ENCODE peak calls at places on chromosomes 5 and 9, in nine cellular contexts. S is HCT116, Z is fibroblast of lung, Q is A673, P is GM23338, V is hepatocyte, U is neural progenitor cell, A is DND-41, Y is HepG2. C is an unnamed sample.

GRCh38 chr9:115651456-115651855 is 502.1 kb upstream of the PAPPA start:
- DNase-seq in A (no peak), V (no peak), P (no peak), Q (no peak), S (no peak), Z (peak), Y (no peak), U (no peak), C (no peak)

GRCh38 chr5:150293091-150293941 is 3.7 kb upstream of the CAMK2A start:
- DNase-seq in Z (no peak), V (no peak), Y (no peak), P (no peak), S (no peak), Q (no peak), A (no peak), U (no peak), C (no peak)

GRCh38 chr5:763397-763796 is 21.1 kb downstream of the ZDHHC11B start:
- DNase-seq in U (no peak), Z (no peak), V (no peak), P (no peak), A (no peak), Y (no peak), S (no peak), Q (no peak), C (no peak)

GRCh38 chr9:37037137-37037743 is 3.2 kb upstream of the PAX5 start:
- DNase-seq in P (peak), A (peak), Q (no peak), U (peak), Y (no peak), S (no peak), V (no peak), Z (no peak), C (no peak)

GRCh38 chr5:90965110-90965676 is 406.6 kb downstream of the ADGRV1 start:
- DNase-seq in U (no peak), P (no peak), V (no peak), Y (no peak), A (no peak), S (no peak), Q (no peak), Z (peak), C (no peak)

GRCh38 chr5:130549884-130550552 is 615.0 kb downstream of the HINT1 start:
- DNase-seq in Y (peak), U (no peak), V (no peak), Q (peak), A (no peak), S (peak), P (no peak), Z (peak), C (no peak)

GRCh38 chr9:26949604-26950003 is 2.6 kb upstream of the PLAA start:
- DNase-seq in S (peak), U (no peak), P (no peak), Z (peak), A (no peak), Q (no peak), Y (no peak), V (no peak), C (no peak)

GRCh38 chr5:102600964-102601363 is 102.2 kb upstream of the SLCO6A1 start:
- DNase-seq in Y (no peak), A (no peak), Q (peak), V (no peak), U (no peak), Z (peak), P (no peak), S (no peak), C (no peak)

GRCh38 chr5:35742006-35742405 is 114.7 kb upstream of the IL7R start:
- DNase-seq in U (no peak), Q (no peak), Y (no peak), A (no peak), Z (no peak), P (no peak), V (no peak), S (no peak), C (no peak)

GRCh38 chr5:140637722-140638473 is 1.4 kb upstream of the TMCO6 start:
- DNase-seq in U (no peak), Q (no peak), S (no peak), Y (peak), Z (no peak), V (no peak), A (no peak), P (peak), C (no peak)

GRCh38 chr9:114994716-114995115 is 64.3 kb upstream of the TNFSF8 start:
- DNase-seq in Y (no peak), Z (no peak), P (no peak), S (no peak), U (no peak), V (no peak), A (no peak), Q (no peak), C (no peak)

GRCh38 chr5:155154973-155155372 is 141.4 kb downstream of the KIF4B start:
- DNase-seq in Q (no peak), P (no peak), U (no peak), V (no peak), A (no peak), Y (no peak), Z (no peak), S (no peak), C (no peak)

GRCh38 chr5:158751961-158752655 is 347.6 kb downstream of the EBF1 start:
- DNase-seq in P (no peak), V (no peak), U (no peak), Y (no peak), A (no peak), Q (no peak), Z (no peak), S (no peak), C (no peak)

GRCh38 chr5:74421365-74421764 is 219.2 kb downstream of the ENC1 start:
- DNase-seq in U (no peak), V (no peak), Z (no peak), A (no peak), S (no peak), P (no peak), Y (no peak), Q (no peak), C (no peak)

GRCh38 chr5:170112876-170113516 is 7.3 kb downstream of the FOXI1 start:
- DNase-seq in Z (no peak), A (no peak), S (no peak), U (no peak), Q (no peak), V (no peak), P (peak), Y (no peak), C (no peak)

GRCh38 chr5:172076783-172077244 is 70.4 kb upstream of the FBXW11 start:
- DNase-seq in U (peak), Y (no peak), Z (peak), P (peak), Q (no peak), V (no peak), A (no peak), S (no peak), C (no peak)

GRCh38 chr9:12989669-12990068 is 214.8 kb downstream of the LURAP1L start:
- DNase-seq in V (no peak), S (no peak), P (no peak), A (no peak), U (peak), Z (no peak), Q (no peak), Y (no peak), C (no peak)

GRCh38 chr5:102307232-102307631 is 11.1 kb upstream of the SLCO4C1 start:
- DNase-seq in Z (no peak), U (no peak), Q (no peak), S (no peak), V (no peak), P (no peak), A (no peak), Y (no peak), C (no peak)

GRCh38 chr5:685262-686171 is 7.6 kb downstream of the TPPP start:
- DNase-seq in Y (no peak), Q (no peak), Z (no peak), P (no peak), A (no peak), V (no peak), S (no peak), U (no peak), C (no peak)

GRCh38 chr5:171650605-171651004 is 135.0 kb upstream of the SMIM23 start:
- DNase-seq in U (no peak), Y (no peak), Z (no peak), A (no peak), P (no peak), V (no peak), S (no peak), Q (no peak), C (no peak)

GRCh38 chr9:126806336-126806735 is 1.5 kb downstream of the ZBTB43 start:
- DNase-seq in U (no peak), Y (no peak), V (no peak), P (no peak), Q (no peak), A (no peak), Z (peak), S (no peak), C (no peak)

GRCh38 chr5:158970569-158971014 is 129.1 kb downstream of the EBF1 start:
- DNase-seq in V (no peak), Y (no peak), Q (no peak), U (no peak), P (no peak), S (no peak), A (no peak), Z (peak), C (no peak)

GRCh38 chr9:33101104-33101951 is 24.9 kb upstream of the SMU1 start:
- DNase-seq in S (no peak), A (no peak), V (no peak), U (no peak), Q (no peak), Y (no peak), Z (peak), P (no peak), C (no peak)

GRCh38 chr9:99782962-99783718 is 38.5 kb upstream of the NR4A3 start:
- DNase-seq in U (no peak), Z (no peak), A (no peak), Q (no peak), Y (no peak), V (no peak), S (no peak), P (no peak), C (no peak)

GRCh38 chr5:179262126-179262920 is 82.9 kb downstream of the ADAMTS2 start:
- DNase-seq in Y (no peak), V (no peak), S (no peak), Z (no peak), A (no peak), P (no peak), Q (no peak), U (no peak), C (no peak)

GRCh38 chr5:55172937-55173695 is at the start of gene CDC20B:
- DNase-seq in U (peak), S (no peak), Q (peak), A (peak), V (peak), Y (peak), P (peak), Z (peak), C (no peak)

GRCh38 chr5:170576602-170577584 is 73.1 kb downstream of the KCNIP1 start:
- DNase-seq in Y (no peak), P (no peak), Q (no peak), S (no peak), Z (no peak), U (no peak), A (no peak), V (no peak), C (no peak)

GRCh38 chr5:149938272-149938671 is 6.3 kb downstream of the PDE6A start:
- DNase-seq in P (no peak), Z (peak), A (no peak), U (no peak), Q (peak), S (no peak), V (no peak), Y (no peak), C (no peak)

GRCh38 chr5:135110941-135111596 is 77.0 kb upstream of the PITX1 start:
- DNase-seq in U (no peak), Y (no peak), Q (no peak), S (no peak), Z (no peak), V (no peak), A (no peak), P (no peak), C (no peak)

DNA sequence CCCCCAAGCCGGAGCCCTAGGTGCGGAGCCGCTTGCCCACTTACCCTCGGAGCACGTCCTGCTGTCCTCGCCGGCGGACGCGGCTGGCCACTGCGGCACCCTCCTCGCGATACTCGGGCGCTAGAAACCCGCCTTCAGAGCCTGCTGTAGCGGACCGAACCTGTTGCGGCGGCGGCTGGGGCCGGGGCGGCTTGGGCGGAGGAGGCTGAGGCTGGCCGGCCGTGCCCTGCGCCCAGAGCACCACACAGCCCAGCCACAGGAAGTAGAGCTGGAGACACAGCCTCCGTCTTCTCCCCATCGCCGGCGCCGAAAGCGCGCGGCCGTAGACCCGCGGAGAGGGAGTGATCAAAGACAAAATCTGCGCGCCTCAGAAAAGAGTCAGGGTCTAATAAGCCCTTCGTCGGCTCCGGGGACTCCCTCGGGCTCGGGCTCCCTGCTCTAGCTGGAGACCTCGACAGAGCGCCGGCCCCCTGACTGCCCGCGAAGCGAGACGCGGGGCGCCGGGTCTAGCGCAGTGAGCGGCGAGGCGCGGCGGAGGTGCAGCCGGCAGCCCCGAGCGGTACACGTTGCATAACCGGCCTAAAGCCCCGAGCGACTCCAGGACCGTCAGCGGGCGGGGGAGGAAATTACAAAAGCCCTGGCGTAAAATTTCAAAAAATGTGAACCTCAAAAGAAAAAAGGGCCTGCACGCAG is 593 bp downstream of the FBN2 start:
- DNase-seq in Y (no peak), Z (peak), S (no peak), P (peak), U (peak), V (peak), A (no peak), Q (peak), C (no peak)
- TF ChIP-seq EZH2 in Y (no peak), Z (no peak), S (no peak), P (peak), U (no peak), V (no peak), A (no peak), Q (peak), C (no peak)

GRCh38 chr5:173885054-173885443 is 3.1 kb upstream of the CPEB4 start:
- DNase-seq in Y (no peak), Z (no peak), A (no peak), V (no peak), P (no peak), Q (no peak), S (no peak), U (no peak), C (no peak)

GRCh38 chr5:173885481-173886010 is 2.6 kb upstream of the CPEB4 start:
- DNase-seq in S (no peak), Q (no peak), Y (no peak), V (peak), P (no peak), A (no peak), U (no peak), Z (no peak), C (no peak)

GRCh38 chr5:173887610-173888472 is at the start of gene CPEB4:
- DNase-seq in U (peak), Z (peak), V (peak), S (peak), P (peak), A (peak), Q (peak), Y (peak), C (peak)

GRCh38 chr5:173884402-173885053 is 3.6 kb upstream of the CPEB4 start:
- DNase-seq in Q (no peak), Z (no peak), S (no peak), P (no peak), V (peak), U (no peak), Y (no peak), A (peak), C (no peak)

DNA sequence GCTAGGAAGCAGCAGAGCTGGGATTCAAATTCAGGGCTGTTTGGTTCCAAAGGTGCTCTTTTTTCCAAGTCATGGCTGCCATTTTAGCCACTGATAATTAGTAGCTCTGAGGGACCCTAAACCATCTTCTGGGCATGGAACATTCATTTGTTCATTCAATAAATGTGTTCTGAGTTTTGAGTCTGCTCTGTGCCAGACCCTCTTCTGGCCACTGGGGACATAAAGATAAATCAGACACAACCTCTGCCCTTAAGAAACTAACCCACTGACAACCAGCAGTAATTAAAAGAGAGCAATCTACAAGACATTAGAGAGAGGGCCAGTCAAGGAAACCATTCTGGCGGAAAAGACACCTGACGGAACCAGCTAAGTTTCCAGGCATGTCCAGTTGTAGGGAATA is 2.0 kb upstream of the CPEB4 start:
- DNase-seq in A (no peak), Z (no peak), Q (no peak), P (no peak), S (no peak), V (no peak), Y (no peak), U (no peak), C (no peak)
- TF ChIP-seq EZH2 in A (no peak), Z (no peak), Q (no peak), P (no peak), S (no peak), V (no peak), Y (no peak), U (no peak), C (no peak)

GRCh38 chr9:133162802-133163558 is 734 bp downstream of the GBGT1 start:
- DNase-seq in Q (no peak), S (no peak), U (peak), V (no peak), A (no peak), Y (no peak), Z (no peak), P (no peak), C (no peak)
- TF ChIP-seq EZH2 in Q (no peak), S (no peak), U (no peak), V (no peak), A (no peak), Y (no peak), Z (no peak), P (no peak), C (no peak)

DNA sequence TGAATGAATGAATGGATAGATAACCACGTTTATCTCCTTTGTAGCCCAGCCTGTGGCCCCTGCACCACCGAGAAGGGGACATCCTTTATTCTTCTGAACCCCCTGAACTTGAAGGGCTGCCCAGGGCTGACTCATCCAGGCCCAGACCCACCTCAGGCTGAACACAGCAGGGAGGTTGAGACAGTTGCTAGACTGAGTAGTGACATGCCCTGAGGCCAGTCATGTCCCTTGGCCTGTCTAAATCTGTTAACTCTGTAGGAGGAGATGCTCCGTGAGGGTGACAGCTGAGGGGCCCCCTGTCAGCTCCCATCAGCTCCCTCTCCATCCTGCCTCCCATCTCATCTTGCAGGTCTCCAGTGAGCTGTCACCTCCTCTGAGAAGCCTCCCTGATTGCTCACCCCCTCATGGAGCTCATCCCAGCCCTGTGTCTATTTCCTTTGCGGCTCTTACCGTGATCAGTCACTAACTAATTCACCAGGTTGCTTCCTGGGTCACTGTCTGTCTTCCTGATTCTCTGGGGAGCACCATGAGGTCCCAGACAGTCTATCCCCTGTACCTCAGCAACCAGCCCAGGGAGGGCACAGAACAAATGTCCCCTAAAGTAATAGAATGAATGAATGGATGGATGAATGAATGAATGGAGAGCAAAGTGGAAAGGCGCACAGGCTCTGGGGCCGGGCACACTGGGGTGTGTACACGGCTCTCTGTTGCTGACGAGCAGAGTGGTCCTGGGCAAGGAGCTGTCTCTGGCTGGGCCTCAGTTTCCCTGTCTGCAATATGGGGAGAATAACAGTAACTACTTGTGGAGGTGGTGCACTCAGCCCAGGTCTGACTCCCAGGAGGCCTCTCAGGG is 14.2 kb upstream of the LAMC3 start:
- DNase-seq in P (no peak), Z (no peak), Y (no peak), U (no peak), Q (no peak), S (no peak), A (no peak), V (no peak), C (no peak)
- TF ChIP-seq EZH2 in P (no peak), Z (no peak), Y (no peak), U (no peak), Q (no peak), S (no peak), A (no peak), V (no peak), C (no peak)

GRCh38 chr5:173229966-173230740 is 4.9 kb downstream of the NKX2-5 start:
- DNase-seq in S (no peak), Z (no peak), V (no peak), A (no peak), Y (no peak), Q (no peak), P (peak), U (peak), C (no peak)
- TF ChIP-seq EZH2 in S (no peak), Z (no peak), V (peak), A (no peak), Y (no peak), Q (no peak), P (peak), U (no peak), C (peak)

GRCh38 chr9:71839665-71840064 is 71.3 kb downstream of the ABHD17B start:
- DNase-seq in Z (no peak), A (no peak), U (no peak), P (no peak), Y (no peak), Q (no peak), S (no peak), V (no peak), C (no peak)

GRCh38 chr9:71847892-71848291 is 63.1 kb downstream of the ABHD17B start:
- DNase-seq in U (no peak), Z (no peak), Y (no peak), P (no peak), V (no peak), S (no peak), Q (no peak), A (no peak), C (no peak)

DNA sequence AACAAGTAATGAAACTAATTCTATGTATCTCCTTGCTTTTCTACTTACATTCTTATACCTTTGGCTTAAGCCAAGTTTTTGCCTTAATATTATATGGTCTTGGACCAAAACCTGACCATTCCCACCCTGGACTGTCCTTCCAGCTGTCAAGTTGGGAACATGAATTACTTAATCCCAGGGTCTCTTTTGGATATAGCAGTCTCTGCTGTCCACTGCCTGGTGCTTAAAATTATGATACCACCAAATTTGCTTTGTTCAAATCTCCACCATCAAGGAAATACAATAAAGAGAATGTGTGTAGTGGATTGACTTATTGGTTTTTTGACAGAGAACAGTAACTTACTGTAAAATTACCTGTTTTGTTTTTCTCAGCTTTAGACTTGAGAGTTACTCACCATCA is 66.2 kb downstream of the ABHD17B start:
- DNase-seq in U (no peak), V (no peak), Y (no peak), P (no peak), Q (no peak), S (no peak), Z (no peak), A (no peak), C (no peak)
- TF ChIP-seq EZH2 in U (no peak), V (no peak), Y (no peak), P (no peak), Q (no peak), S (no peak), Z (no peak), A (no peak), C (no peak)

GRCh38 chr9:136198605-136199083 is 6.3 kb downstream of the LHX3 start:
- DNase-seq in Q (no peak), U (peak), Y (no peak), V (no peak), P (peak), S (no peak), Z (peak), A (no peak), C (no peak)
- TF ChIP-seq EZH2 in Q (peak), U (peak), Y (no peak), V (peak), P (peak), S (no peak), Z (peak), A (no peak), C (peak)

GRCh38 chr5:14584848-14585247 is 3.3 kb downstream of the OTULINL start:
- DNase-seq in P (no peak), V (no peak), Z (no peak), S (no peak), U (no peak), A (no peak), Y (no peak), Q (no peak), C (no peak)
- TF ChIP-seq EZH2 in P (no peak), V (no peak), Z (no peak), S (no peak), U (no peak), A (no peak), Y (no peak), Q (no peak), C (no peak)

GRCh38 chr5:80034962-80035821 is at the start of gene THBS4:
- DNase-seq in U (peak), A (no peak), Q (no peak), S (no peak), V (peak), P (peak), Y (no peak), Z (no peak), C (no peak)
- TF ChIP-seq EZH2 in U (no peak), A (no peak), Q (peak), S (no peak), V (no peak), P (no peak), Y (no peak), Z (peak), C (peak)

C was measured in keratinocyte.